ENCODE peak calls at places on chromosomes 2 and 18, in eight cellular contexts. O is endothelial cell of umbilical vein, E is sigmoid colon, C is HCT116, J is tibial artery, K is esophagus squamous epithelium, G is GM23338, Q is A549. M is an unnamed sample.
A peak's percentile ranks its signal among the peaks of the same experiment; 100 is the strongest.

GRCh38 chr2:182642328-182642727 is 73.7 kb upstream of the DNAJC10 start:
- DNase-seq in G (peak; percentile 54), Q (peak; percentile 3), C (peak; percentile 63), O (peak; percentile 56), E (peak; percentile 72), K (no peak), J (peak; percentile 65), M (no peak)

GRCh38 chr18:7259482-7259881 is 28.6 kb downstream of the LRRC30 start:
- DNase-seq in Q (no peak), K (no peak), G (no peak), O (peak; percentile 11), J (no peak), E (no peak), C (no peak), M (no peak)

GRCh38 chr18:46343940-46344372 is 239.8 kb downstream of the HAUS1 start:
- DNase-seq in C (no peak), O (no peak), Q (no peak), G (peak; percentile 69), E (peak; percentile 65), J (no peak), K (no peak), M (peak; percentile 59)

GRCh38 chr2:199819746-199820145 is 31.2 kb downstream of the FTCDNL1 start:
- DNase-seq in E (no peak), O (no peak), C (no peak), K (no peak), Q (no peak), G (no peak), J (no peak), M (no peak)

GRCh38 chr2:172046080-172046678 is 39.1 kb upstream of the DLX1 start:
- DNase-seq in G (no peak), O (no peak), J (no peak), C (no peak), Q (no peak), K (no peak), E (no peak), M (no peak)

GRCh38 chr2:26816893-26817292 is 31.0 kb downstream of the CENPA start:
- DNase-seq in Q (no peak), K (no peak), J (no peak), E (no peak), O (no peak), C (peak; percentile 59), G (peak; percentile 52), M (no peak)

GRCh38 chr2:62785810-62786593 is 80.5 kb downstream of the EHBP1 start:
- DNase-seq in J (no peak), E (no peak), Q (no peak), K (no peak), C (no peak), O (no peak), G (no peak), M (no peak)

GRCh38 chr18:45562567-45563479 is 52.5 kb upstream of the SLC14A2 start:
- DNase-seq in G (no peak), Q (no peak), O (no peak), J (peak; percentile 91), C (no peak), E (peak; percentile 81), K (no peak), M (no peak)

GRCh38 chr2:6310186-6310909 is 555.4 kb downstream of the CMPK2 start:
- DNase-seq in C (no peak), G (no peak), K (no peak), Q (no peak), O (no peak), E (no peak), J (no peak), M (no peak)

GRCh38 chr18:24930478-24930877 is 421.5 kb downstream of the ZNF521 start:
- DNase-seq in Q (no peak), E (no peak), G (peak; percentile 42), K (no peak), C (no peak), J (no peak), O (no peak), M (no peak)
- H3K27ac ChIP-seq in Q (no peak overlapping the region), E (no peak overlapping the region), G (no peak overlapping the region), K (no peak overlapping the region), C (no peak overlapping the region), J (no peak overlapping the region), O (no peak overlapping the region), M (no peak overlapping the region)

GRCh38 chr2:239441261-239441701 is 40.5 kb upstream of the HDAC4 start:
- DNase-seq in O (no peak), E (no peak), Q (no peak), J (no peak), C (no peak), K (no peak), G (peak; percentile 8), M (peak; percentile 10)
- H3K4me1 ChIP-seq in O (no peaks in the 10 kb centered on the region), E (no peaks in the 10 kb centered on the region), Q (peaks cover 7% of the 10 kb centered on the region), J (no peaks in the 10 kb centered on the region), C (peaks cover 24% of the 10 kb centered on the region), K (peaks cover 70% of the 10 kb centered on the region), G (peaks cover 5% of the 10 kb centered on the region), M (peaks cover 5% of the 10 kb centered on the region)

GRCh38 chr2:196957881-196958525 is 31.5 kb upstream of the PGAP1 start:
- DNase-seq in J (no peak), C (no peak), Q (no peak), O (no peak), K (no peak), E (no peak), G (no peak), M (no peak)

GRCh38 chr2:196957442-196957841 is 30.9 kb upstream of the PGAP1 start:
- DNase-seq in C (no peak), E (no peak), K (no peak), O (no peak), J (no peak), G (no peak), Q (no peak), M (no peak)

GRCh38 chr2:196961889-196962288 is 35.4 kb upstream of the PGAP1 start:
- DNase-seq in K (no peak), O (no peak), E (no peak), C (no peak), Q (no peak), G (no peak), J (no peak), M (no peak)

GRCh38 chr2:196959291-196959690 is 32.8 kb upstream of the PGAP1 start:
- DNase-seq in J (no peak), Q (no peak), O (no peak), G (no peak), E (no peak), C (no peak), K (no peak), M (no peak)

GRCh38 chr2:196959750-196960392 is 33.4 kb upstream of the PGAP1 start:
- DNase-seq in C (no peak), Q (no peak), O (no peak), E (no peak), K (no peak), J (no peak), G (no peak), M (no peak)
- H3K4me3 ChIP-seq in C (no peak overlapping the region), Q (no peak overlapping the region), O (no peak overlapping the region), E (no peak overlapping the region), K (no peak overlapping the region), J (no peak overlapping the region), G (no peak overlapping the region), M (no peak overlapping the region)

GRCh38 chr2:213688129-213688528 is 403.9 kb downstream of the SPAG16 start:
- DNase-seq in G (peak; percentile 84), K (no peak), J (no peak), O (no peak), E (no peak), Q (no peak), C (no peak), M (no peak)

GRCh38 chr2:213696427-213696826 is 412.2 kb downstream of the SPAG16 start:
- DNase-seq in K (no peak), G (no peak), J (no peak), O (no peak), E (no peak), Q (no peak), C (no peak), M (no peak)

DNA sequence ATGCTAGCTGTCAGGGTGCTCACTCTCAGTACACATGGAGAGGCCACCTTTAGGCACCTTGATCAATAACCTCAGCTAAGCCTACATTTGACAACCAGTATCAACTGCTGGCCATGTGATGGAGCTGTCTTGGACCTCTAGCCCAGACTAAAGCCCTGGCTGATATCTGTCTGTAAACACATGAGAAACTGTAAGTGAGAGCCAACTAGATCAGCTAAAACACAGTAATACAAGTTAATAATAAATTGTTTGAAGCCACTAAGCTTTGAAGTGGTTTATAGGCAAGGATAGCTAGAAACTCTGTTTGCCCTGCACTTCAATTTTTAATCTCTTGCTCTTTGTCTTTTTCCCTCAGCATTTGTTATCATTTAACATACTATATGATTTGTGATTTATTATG is 407.1 kb downstream of the SPAG16 start:
- DNase-seq in K (no peak), Q (no peak), O (no peak), G (no peak), E (no peak), J (no peak), C (no peak), M (no peak)
- H3K27ac ChIP-seq in K (no peak overlapping the region), Q (no peak overlapping the region), O (no peak overlapping the region), G (no peak overlapping the region), E (no peak overlapping the region), J (no peak overlapping the region), C (no peak overlapping the region), M (no peak overlapping the region)

M was measured in naive thymus-derived CD4-positive, alpha-beta T cell.